ENCODE peak calls at places on chromosomes 12 and 14, in eight cellular contexts. S, P, B, U, Y, E, N and I are unnamed samples. For H3K4me1, the result is how much of the 10 kb centered on the place peaks cover.

GRCh38 chr12:10098762-10099161 is at the start of gene CLEC1A:
- DNase-seq in S (no peak), P (no peak), B (peak), U (no peak), Y (no peak), E (peak), N (no peak), I (no peak)

GRCh38 chr12:8563383-8563782 is 22.7 kb upstream of the CLEC4E start:
- DNase-seq in S (no peak), P (no peak), B (no peak), U (no peak), Y (no peak), E (no peak), N (no peak), I (no peak)

GRCh38 chr12:1878695-1879094 is 39.8 kb downstream of the CACNA2D4 start:
- DNase-seq in S (peak), P (no peak), B (no peak), U (peak), Y (no peak), E (no peak), N (no peak), I (peak)

GRCh38 chr12:10191865-10192264 is 13.0 kb downstream of the TMEM52B start:
- DNase-seq in S (no peak), P (no peak), B (no peak), U (no peak), Y (no peak), E (no peak), N (no peak), I (no peak)

GRCh38 chr12:58117667-58118066 is 176.3 kb downstream of the ATP23 start:
- DNase-seq in S (no peak), P (no peak), B (no peak), U (no peak), Y (no peak), E (no peak), N (no peak), I (no peak)

GRCh38 chr14:77485901-77486678 is 12.5 kb downstream of the ISM2 start:
- DNase-seq in S (no peak), P (no peak), B (no peak), U (no peak), Y (no peak), E (no peak), N (no peak), I (no peak)

GRCh38 chr12:52436000-52436827 is 2.0 kb upstream of the KRT75 start:
- DNase-seq in S (no peak), P (no peak), B (no peak), U (peak), Y (no peak), E (no peak), N (no peak), I (no peak)

GRCh38 chr12:132545183-132545953 is 55.4 kb downstream of the FBRSL1 start:
- DNase-seq in S (no peak), P (no peak), B (no peak), U (no peak), Y (no peak), E (no peak), N (no peak), I (no peak)

GRCh38 chr12:89994901-89995300 is 286.3 kb upstream of the ATP2B1 start:
- DNase-seq in S (no peak), P (no peak), B (no peak), U (no peak), Y (no peak), E (no peak), N (no peak), I (no peak)

GRCh38 chr14:99995700-99996356 is 69.4 kb upstream of the EVL start:
- DNase-seq in S (peak), P (no peak), B (peak), U (no peak), Y (peak), E (no peak), N (no peak), I (peak)

GRCh38 chr12:14955876-14956811 is 5.3 kb downstream of the ARHGDIB start:
- DNase-seq in S (no peak), P (no peak), B (no peak), U (no peak), Y (no peak), E (no peak), N (no peak), I (no peak)

GRCh38 chr12:131795064-131795463 is 33.1 kb upstream of the MMP17 start:
- DNase-seq in S (no peak), P (no peak), B (no peak), U (no peak), Y (no peak), E (no peak), N (no peak), I (no peak)

GRCh38 chr12:116874324-116874995 is 6.8 kb downstream of the HRK start:
- DNase-seq in S (no peak), P (no peak), B (no peak), U (no peak), Y (no peak), E (no peak), N (no peak), I (no peak)

GRCh38 chr14:104753528-104754212 is 723 bp downstream of the SIVA1 start:
- DNase-seq in S (no peak), P (no peak), B (peak), U (no peak), Y (no peak), E (peak), N (no peak), I (no peak)

GRCh38 chr12:19411234-19412221 is 27.8 kb upstream of the AEBP2 start:
- DNase-seq in S (no peak), P (no peak), B (peak), U (no peak), Y (no peak), E (no peak), N (no peak), I (no peak)

GRCh38 chr12:106582661-106583577 is at the start of gene RFX4:
- DNase-seq in S (peak), P (no peak), B (peak), U (no peak), Y (no peak), E (no peak), N (no peak), I (no peak)

GRCh38 chr12:96091833-96092232 is 56.4 kb upstream of the LTA4H start:
- DNase-seq in S (no peak), P (no peak), B (no peak), U (no peak), Y (no peak), E (no peak), N (no peak), I (no peak)

DNA sequence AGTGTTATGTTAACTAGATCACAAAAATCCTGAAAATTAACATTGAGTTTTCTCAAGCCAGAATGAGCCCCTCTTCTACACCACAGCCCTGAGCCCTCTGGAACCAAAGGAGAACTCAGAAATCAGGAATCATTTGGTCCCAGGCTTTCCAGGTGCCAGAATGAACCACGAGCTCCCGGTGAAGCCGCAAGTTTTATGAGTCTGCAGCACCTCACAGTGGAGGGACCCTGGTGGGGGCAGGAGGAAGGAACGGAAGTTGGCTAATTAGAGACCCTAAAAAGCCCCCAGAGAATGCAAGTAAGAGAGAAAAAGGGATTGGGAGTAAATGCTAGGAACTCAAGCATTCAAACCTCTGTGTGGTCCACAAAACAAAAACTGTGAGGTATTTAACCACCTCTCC is 52.9 kb upstream of the BCL2L14 start:
- DNase-seq in S (no peak), P (no peak), B (peak), U (no peak), Y (no peak), E (no peak), N (no peak), I (no peak)
- TF ChIP-seq CTCF in S (peak), P (peak), B (peak), U (no peak), Y (no peak), E (peak), N (no peak), I (no peak)

GRCh38 chr12:3252416-3252815 is 175.2 kb downstream of the TSPAN9 start:
- DNase-seq in S (no peak), P (peak), B (no peak), U (peak), Y (peak), E (peak), N (peak), I (peak)
- H3K4me3 ChIP-seq in S (no peak), P (no peak), B (no peak), U (no peak), Y (no peak), E (no peak), N (no peak), I (no peak)

GRCh38 chr12:121532503-121533390 is 48.1 kb downstream of the KDM2B start:
- DNase-seq in S (no peak), P (no peak), B (no peak), U (no peak), Y (no peak), E (no peak), N (no peak), I (no peak)
- H3K4me1 ChIP-seq in S (under half), P (under half), B (under half), U (half or more), Y (half or more), E (half or more), N (under half), I (under half)

GRCh38 chr12:109797905-109798669 is 35.1 kb downstream of the TRPV4 start:
- DNase-seq in S (peak), P (no peak), B (peak), U (no peak), Y (no peak), E (no peak), N (no peak), I (no peak)
- TF ChIP-seq CTCF in S (peak), P (no peak), B (peak), U (no peak), Y (no peak), E (no peak), N (no peak), I (no peak)

DNA sequence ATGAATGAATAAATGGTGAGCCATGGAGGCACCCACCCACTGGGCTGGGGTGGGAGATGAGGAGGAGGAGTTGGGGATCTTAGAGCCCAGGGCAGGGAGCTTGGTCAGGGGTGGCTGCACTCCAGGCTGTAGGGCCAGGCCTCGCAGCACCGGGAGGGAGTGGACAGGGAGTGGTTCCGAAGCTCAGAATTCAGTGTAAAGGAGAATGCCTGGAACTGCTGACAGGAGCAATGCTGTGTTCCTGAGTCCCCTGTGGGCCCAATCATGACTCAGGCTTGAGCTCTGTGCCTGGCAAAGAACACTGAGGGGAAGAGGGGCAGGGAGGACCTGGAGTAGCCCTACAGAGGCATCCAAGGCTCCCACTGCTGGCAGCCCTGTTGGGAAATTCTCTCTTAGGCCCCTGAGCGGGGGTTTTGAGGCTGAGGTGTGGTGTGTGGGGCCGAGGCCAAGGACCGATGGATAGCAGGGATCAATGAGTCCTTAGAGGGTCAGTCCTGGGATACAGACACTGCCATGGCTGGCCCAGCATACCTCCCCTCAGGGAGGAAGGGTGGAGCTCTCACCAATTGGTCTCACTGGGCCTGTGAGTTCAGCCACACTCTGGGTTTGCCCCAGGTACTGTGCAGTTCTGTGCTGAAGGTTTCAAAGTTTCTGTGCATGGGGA is 9.5 kb upstream of the RABGGTA start:
- DNase-seq in S (no peak), P (no peak), B (no peak), U (no peak), Y (no peak), E (no peak), N (no peak), I (no peak)
- H3K4me3 ChIP-seq in S (no peak), P (no peak), B (no peak), U (no peak), Y (no peak), E (no peak), N (no peak), I (no peak)

DNA sequence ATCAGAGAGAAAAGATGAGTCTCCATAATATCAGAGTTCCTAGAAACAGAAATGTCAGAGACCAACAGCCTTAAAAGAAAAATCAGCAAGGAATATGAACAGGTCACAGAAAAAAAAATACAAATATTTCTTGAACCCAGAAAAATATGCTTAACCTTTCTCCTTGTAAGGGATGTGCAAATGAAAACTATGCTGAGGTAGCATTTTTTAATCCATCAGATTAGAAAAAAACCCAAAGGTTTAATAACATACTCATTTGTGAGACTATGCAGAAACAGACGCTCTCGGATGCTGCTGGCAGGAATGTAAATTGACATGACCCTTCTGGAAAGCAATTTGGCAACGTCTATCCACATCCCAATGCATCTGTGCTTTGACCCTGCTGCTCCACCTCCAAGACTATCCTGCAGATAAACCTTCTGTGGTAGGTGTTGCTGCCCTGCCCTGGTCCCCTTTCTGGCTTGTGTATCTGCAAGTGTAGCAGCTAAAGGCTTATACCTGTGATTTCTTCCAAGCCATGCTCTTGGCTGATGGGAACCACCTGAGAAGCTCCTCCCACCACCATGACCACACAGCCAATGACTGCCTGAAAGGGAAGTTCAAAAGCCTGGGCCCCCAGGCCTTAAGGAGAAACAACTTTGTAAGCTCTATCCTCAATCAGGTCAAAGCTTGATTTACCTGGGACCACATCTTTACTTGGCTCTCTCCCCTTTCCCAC is 49.4 kb downstream of the LTBP2 start:
- DNase-seq in S (no peak), P (peak), B (no peak), U (no peak), Y (no peak), E (no peak), N (no peak), I (no peak)
- H3K4me1 ChIP-seq in S (under half), P (under half), B (under half), U (under half), Y (under half), E (under half), N (under half), I (under half)

GRCh38 chr14:84857129-84857528 is 672.8 kb upstream of the FLRT2 start:
- DNase-seq in S (no peak), P (no peak), B (no peak), U (no peak), Y (no peak), E (no peak), N (no peak), I (no peak)

GRCh38 chr14:84859116-84859515 is 670.8 kb upstream of the FLRT2 start:
- DNase-seq in S (no peak), P (no peak), B (no peak), U (no peak), Y (no peak), E (no peak), N (no peak), I (no peak)

GRCh38 chr14:84857571-84857970 is 672.4 kb upstream of the FLRT2 start:
- DNase-seq in S (no peak), P (no peak), B (no peak), U (no peak), Y (no peak), E (no peak), N (no peak), I (no peak)
- TF ChIP-seq CTCF in S (no peak), P (no peak), B (no peak), U (no peak), Y (no peak), E (no peak), N (no peak), I (no peak)

GRCh38 chr12:6961695-6962284 is 8.7 kb downstream of the PHB2 start:
- DNase-seq in S (peak), P (peak), B (peak), U (no peak), Y (peak), E (peak), N (no peak), I (no peak)
- H3K4me3 ChIP-seq in S (peak), P (peak), B (peak), U (peak), Y (peak), E (no peak), N (peak), I (no peak)

GRCh38 chr14:69652942-69653680 is 41.7 kb downstream of the SUSD6 start:
- DNase-seq in S (no peak), P (no peak), B (no peak), U (no peak), Y (peak), E (no peak), N (peak), I (no peak)

GRCh38 chr14:69654109-69654508 is 42.7 kb downstream of the SUSD6 start:
- DNase-seq in S (no peak), P (no peak), B (no peak), U (no peak), Y (no peak), E (no peak), N (no peak), I (no peak)

GRCh38 chr14:69648480-69649414 is 37.4 kb downstream of the SUSD6 start:
- DNase-seq in S (no peak), P (no peak), B (no peak), U (no peak), Y (no peak), E (no peak), N (no peak), I (no peak)

GRCh38 chr14:69650948-69651369 is 39.6 kb downstream of the SUSD6 start:
- DNase-seq in S (no peak), P (no peak), B (no peak), U (no peak), Y (no peak), E (no peak), N (no peak), I (no peak)

DNA sequence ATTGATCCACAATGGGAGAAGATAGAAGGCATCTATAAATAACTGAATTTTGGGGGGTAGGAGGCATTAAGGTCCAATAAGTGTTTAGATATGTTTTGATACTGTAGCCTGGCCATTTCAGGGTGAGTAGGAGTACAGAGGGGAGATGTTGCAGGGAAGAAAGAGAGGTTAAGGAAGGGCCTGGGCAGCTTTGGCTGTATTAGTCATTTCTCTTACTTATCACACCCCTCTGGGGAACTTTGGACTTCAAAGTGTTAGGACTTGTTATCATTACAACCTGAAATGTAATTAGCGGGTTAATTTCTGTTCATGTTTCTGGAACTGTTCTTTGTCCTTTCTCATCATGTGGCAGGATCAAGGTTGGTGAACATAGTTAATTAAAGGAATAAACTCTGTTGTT is 40.3 kb downstream of the SUSD6 start:
- DNase-seq in S (no peak), P (no peak), B (no peak), U (no peak), Y (no peak), E (no peak), N (no peak), I (no peak)
- H3K4me1 ChIP-seq in S (under half), P (half or more), B (under half), U (half or more), Y (half or more), E (half or more), N (half or more), I (half or more)

GRCh38 chr14:53963491-53964227 is 7.0 kb upstream of the BMP4 start:
- DNase-seq in S (no peak), P (no peak), B (peak), U (no peak), Y (peak), E (peak), N (no peak), I (no peak)
- TF ChIP-seq CTCF in S (peak), P (peak), B (peak), U (no peak), Y (peak), E (peak), N (no peak), I (peak)